ENCODE peak calls at places on chromosomes 16 and 17, in nine cellular contexts. H is heart right ventricle; Y is activated CD8-positive, alpha-beta T cell treated with anti-CD3 and anti-CD28 coated beads, Interleukin-2, amount 10 ng/mL, durations not matched to agents 7 days and 5 days; J is LoVo; K is HT-29; O is dorsolateral prefrontal cortex; F is activated naive CD4-positive, alpha-beta T cell; I is GM04504; A is left cardiac atrium. V is an unnamed sample.

GRCh38 chr16:79045191-79045590 is 555.3 kb downstream of the MAF start:
- DNase-seq in H (no peak), Y (no peak), J (no peak), K (no peak), O (no peak), F (no peak), I (no peak), A (no peak), V (no peak)

GRCh38 chr16:77599793-77600415 is 122.4 kb upstream of the NUDT7 start:
- DNase-seq in H (peak), Y (peak), J (peak), K (peak), O (no peak), F (no peak), I (peak), A (no peak), V (peak)

GRCh38 chr16:67694611-67695010 is 24.5 kb downstream of the GFOD2 start:
- DNase-seq in H (no peak), Y (no peak), J (no peak), K (no peak), O (no peak), F (no peak), I (no peak), A (no peak), V (no peak)

GRCh38 chr16:86142801-86143236 is 243.9 kb downstream of the IRF8 start:
- DNase-seq in H (no peak), Y (no peak), J (peak), K (no peak), O (no peak), F (no peak), I (no peak), A (no peak), V (no peak)

GRCh38 chr17:17568772-17569195 is 22.7 kb downstream of the PEMT start:
- DNase-seq in H (peak), Y (peak), J (peak), K (peak), O (peak), F (no peak), I (no peak), A (peak), V (peak)

GRCh38 chr17:54899721-54900456 is 763 bp upstream of the TOM1L1 start:
- DNase-seq in H (no peak), Y (no peak), J (peak), K (peak), O (no peak), F (no peak), I (no peak), A (no peak), V (no peak)

GRCh38 chr17:197352-197751 is 15.9 kb upstream of the DOC2B start:
- DNase-seq in H (no peak), Y (no peak), J (no peak), K (no peak), O (no peak), F (no peak), I (no peak), A (no peak), V (no peak)

GRCh38 chr16:3980311-3981111 is 100.0 kb upstream of the CREBBP start:
- DNase-seq in H (no peak), Y (no peak), J (peak), K (no peak), O (no peak), F (no peak), I (no peak), A (no peak), V (no peak)

GRCh38 chr17:34275881-34276280 is 5.9 kb downstream of the CCL7 start:
- DNase-seq in H (no peak), Y (no peak), J (no peak), K (no peak), O (no peak), F (no peak), I (peak), A (no peak), V (peak)

GRCh38 chr17:48752399-48753288 is 24.1 kb upstream of the HOXB13 start:
- DNase-seq in H (no peak), Y (no peak), J (no peak), K (no peak), O (no peak), F (no peak), I (no peak), A (no peak), V (no peak)

GRCh38 chr17:6753006-6753445 is 2.8 kb upstream of the XAF1 start:
- DNase-seq in H (peak), Y (peak), J (peak), K (peak), O (no peak), F (no peak), I (peak), A (peak), V (peak)

GRCh38 chr17:81129289-81129688 is 36.0 kb upstream of the PVALEF start:
- DNase-seq in H (no peak), Y (no peak), J (no peak), K (peak), O (no peak), F (no peak), I (no peak), A (no peak), V (no peak)

GRCh38 chr16:8720080-8720966 is 45.9 kb downstream of the ABAT start:
- DNase-seq in H (peak), Y (no peak), J (no peak), K (no peak), O (peak), F (no peak), I (no peak), A (no peak), V (peak)

GRCh38 chr17:41428591-41429326 is 4.4 kb upstream of the KRT37 start:
- DNase-seq in H (no peak), Y (no peak), J (no peak), K (no peak), O (no peak), F (no peak), I (no peak), A (no peak), V (no peak)

GRCh38 chr16:65884018-65884417 is 482.5 kb upstream of the CDH5 start:
- DNase-seq in H (no peak), Y (no peak), J (peak), K (no peak), O (no peak), F (no peak), I (no peak), A (no peak), V (peak)

GRCh38 chr17:47225436-47225858 is 16.3 kb downstream of the MYL4 start:
- DNase-seq in H (peak), Y (no peak), J (peak), K (no peak), O (no peak), F (no peak), I (peak), A (peak), V (peak)

GRCh38 chr16:57614546-57615343 is 13.7 kb upstream of the ADGRG1 start:
- DNase-seq in H (no peak), Y (peak), J (no peak), K (no peak), O (no peak), F (no peak), I (no peak), A (no peak), V (no peak)

GRCh38 chr17:71824671-71825070 is 296.1 kb upstream of the SOX9 start:
- DNase-seq in H (no peak), Y (no peak), J (no peak), K (no peak), O (no peak), F (no peak), I (no peak), A (no peak), V (no peak)

GRCh38 chr16:4316103-4316731 is 350 bp downstream of the GLIS2 start:
- DNase-seq in H (no peak), Y (no peak), J (no peak), K (no peak), O (no peak), F (no peak), I (no peak), A (no peak), V (no peak)

GRCh38 chr17:43427362-43428043 is 28.7 kb downstream of the ARL4D start:
- DNase-seq in H (no peak), Y (no peak), J (no peak), K (no peak), O (no peak), F (no peak), I (no peak), A (no peak), V (no peak)

GRCh38 chr17:60305141-60305540 is 86.8 kb downstream of the USP32 start:
- DNase-seq in H (no peak), Y (peak), J (no peak), K (no peak), O (no peak), F (no peak), I (no peak), A (no peak), V (no peak)

GRCh38 chr17:8806206-8807069 is 7.3 kb upstream of the MFSD6L start:
- DNase-seq in H (no peak), Y (no peak), J (no peak), K (no peak), O (no peak), F (no peak), I (no peak), A (no peak), V (no peak)

GRCh38 chr17:51595965-51596364 is 335.6 kb downstream of the UTP18 start:
- DNase-seq in H (no peak), Y (no peak), J (no peak), K (no peak), O (no peak), F (no peak), I (no peak), A (no peak), V (no peak)

GRCh38 chr16:81544261-81544660 is 99.7 kb downstream of the CMIP start:
- DNase-seq in H (peak), Y (no peak), J (no peak), K (no peak), O (no peak), F (no peak), I (no peak), A (peak), V (no peak)

GRCh38 chr17:60372790-60373483 is 19.0 kb downstream of the USP32 start:
- DNase-seq in H (no peak), Y (no peak), J (no peak), K (no peak), O (no peak), F (no peak), I (no peak), A (no peak), V (peak)

GRCh38 chr17:70552230-70552981 is 383.1 kb downstream of the KCNJ2 start:
- DNase-seq in H (peak), Y (no peak), J (peak), K (peak), O (no peak), F (no peak), I (peak), A (no peak), V (peak)

GRCh38 chr16:12089492-12090161 is 113.1 kb downstream of the SNX29 start:
- DNase-seq in H (peak), Y (peak), J (no peak), K (peak), O (peak), F (no peak), I (no peak), A (peak), V (peak)

GRCh38 chr17:57697891-57698708 is 47.0 kb downstream of the CCDC182 start:
- DNase-seq in H (no peak), Y (no peak), J (no peak), K (no peak), O (no peak), F (no peak), I (no peak), A (no peak), V (peak)

GRCh38 chr17:11608396-11608795 is 10.1 kb downstream of the DNAH9 start:
- DNase-seq in H (peak), Y (no peak), J (no peak), K (peak), O (no peak), F (no peak), I (no peak), A (peak), V (peak)

GRCh38 chr17:68775969-68776368 is 174.8 kb upstream of the FAM20A start:
- DNase-seq in H (no peak), Y (no peak), J (no peak), K (no peak), O (no peak), F (no peak), I (no peak), A (no peak), V (no peak)

GRCh38 chr17:82461827-82462524 is 3.4 kb downstream of the NARF start:
- DNase-seq in H (no peak), Y (no peak), J (no peak), K (no peak), O (no peak), F (no peak), I (no peak), A (no peak), V (peak)

GRCh38 chr17:46935658-46936266 is 12.8 kb downstream of the GOSR2 start:
- DNase-seq in H (peak), Y (no peak), J (no peak), K (no peak), O (no peak), F (no peak), I (no peak), A (peak), V (peak)

GRCh38 chr17:48043171-48043570 is 5.0 kb upstream of the NFE2L1 start:
- DNase-seq in H (no peak), Y (no peak), J (no peak), K (no peak), O (no peak), F (no peak), I (no peak), A (no peak), V (peak)

GRCh38 chr16:66844342-66845079 is at the start of gene CA7:
- DNase-seq in H (no peak), Y (no peak), J (no peak), K (no peak), O (no peak), F (no peak), I (no peak), A (no peak), V (no peak)

GRCh38 chr17:65785109-65785508 is 223.7 kb upstream of the AXIN2 start:
- DNase-seq in H (no peak), Y (no peak), J (peak), K (peak), O (no peak), F (no peak), I (peak), A (no peak), V (peak)